ENCODE peak calls at places on chromosomes 11 and 22, in six cellular contexts. One of them, this sample, is unnamed.

GRCh38 chr11:36110698-36111410 is 167.0 kb downstream of the LDLRAD3 start:
- DNase-seq in transverse colon: no peak
- DNase-seq in HepG2: no peak
- DNase-seq in SK-N-SH: no peak
- DNase-seq in H1: no peak
- DNase-seq in sigmoid colon: no peak
- DNase-seq in this sample: no peak

GRCh38 chr11:117062503-117062902 is 35.7 kb downstream of the SIK3 start:
- DNase-seq in H1: no peak
- DNase-seq in HepG2: no peak
- DNase-seq in SK-N-SH: no peak
- DNase-seq in transverse colon: no peak
- DNase-seq in sigmoid colon: no peak
- DNase-seq in this sample: no peak

GRCh38 chr11:57801185-57801490 is 39.5 kb downstream of the CTNND1 start:
- DNase-seq in SK-N-SH: no peak
- DNase-seq in sigmoid colon: no peak
- DNase-seq in H1: no peak
- DNase-seq in transverse colon: no peak
- DNase-seq in HepG2: no peak
- DNase-seq in this sample: no peak

GRCh38 chr11:3234846-3235245 is 2.6 kb upstream of the MRGPRE start:
- DNase-seq in sigmoid colon: no peak
- DNase-seq in H1: no peak
- DNase-seq in HepG2: no peak
- DNase-seq in SK-N-SH: no peak
- DNase-seq in transverse colon: no peak
- DNase-seq in this sample: no peak

GRCh38 chr11:129960216-129961214 is 42.1 kb downstream of the PRDM10 start:
- DNase-seq in transverse colon: no peak
- DNase-seq in SK-N-SH: no peak
- DNase-seq in sigmoid colon: no peak
- DNase-seq in HepG2: peak
- DNase-seq in H1: no peak
- DNase-seq in this sample: no peak

GRCh38 chr11:120063686-120064340 is 74.1 kb downstream of the TRIM29 start:
- DNase-seq in H1: peak
- DNase-seq in transverse colon: no peak
- DNase-seq in HepG2: no peak
- DNase-seq in sigmoid colon: no peak
- DNase-seq in SK-N-SH: no peak
- DNase-seq in this sample: peak

GRCh38 chr11:70289582-70289981 is 19.1 kb downstream of the PPFIA1 start:
- DNase-seq in HepG2: no peak
- DNase-seq in sigmoid colon: no peak
- DNase-seq in transverse colon: no peak
- DNase-seq in SK-N-SH: no peak
- DNase-seq in H1: no peak
- DNase-seq in this sample: no peak

GRCh38 chr11:130606781-130607511 is 158.5 kb downstream of the ADAMTS15 start:
- DNase-seq in HepG2: no peak
- DNase-seq in sigmoid colon: peak
- DNase-seq in H1: no peak
- DNase-seq in transverse colon: no peak
- DNase-seq in SK-N-SH: peak
- DNase-seq in this sample: no peak

GRCh38 chr11:5285703-5286102 is 16.0 kb upstream of the HBE1 start:
- DNase-seq in transverse colon: no peak
- DNase-seq in sigmoid colon: no peak
- DNase-seq in SK-N-SH: no peak
- DNase-seq in H1: no peak
- DNase-seq in HepG2: no peak
- DNase-seq in this sample: no peak

GRCh38 chr22:31639640-31640039 is 22.4 kb downstream of the PISD start:
- DNase-seq in SK-N-SH: no peak
- DNase-seq in H1: no peak
- DNase-seq in transverse colon: peak
- DNase-seq in HepG2: no peak
- DNase-seq in sigmoid colon: no peak
- DNase-seq in this sample: no peak

GRCh38 chr11:8192016-8192895 is 23.4 kb upstream of the RIC3 start:
- DNase-seq in SK-N-SH: peak
- DNase-seq in H1: peak
- DNase-seq in transverse colon: peak
- DNase-seq in sigmoid colon: no peak
- DNase-seq in HepG2: peak
- DNase-seq in this sample: no peak

GRCh38 chr22:45710469-45710868 is 38.8 kb downstream of the ATXN10 start:
- DNase-seq in sigmoid colon: no peak
- DNase-seq in HepG2: no peak
- DNase-seq in transverse colon: no peak
- DNase-seq in SK-N-SH: no peak
- DNase-seq in H1: no peak
- DNase-seq in this sample: no peak

GRCh38 chr11:15236514-15236913 is 121.8 kb downstream of the INSC start:
- DNase-seq in H1: peak
- DNase-seq in SK-N-SH: no peak
- DNase-seq in transverse colon: no peak
- DNase-seq in HepG2: no peak
- DNase-seq in sigmoid colon: no peak
- DNase-seq in this sample: no peak

GRCh38 chr11:113457784-113458183 is 17.4 kb downstream of the DRD2 start:
- DNase-seq in transverse colon: peak
- DNase-seq in H1: peak
- DNase-seq in SK-N-SH: peak
- DNase-seq in sigmoid colon: no peak
- DNase-seq in HepG2: no peak
- DNase-seq in this sample: no peak

GRCh38 chr22:50672041-50672440 is 582 bp upstream of the SHANK3 start:
- DNase-seq in H1: no peak
- DNase-seq in SK-N-SH: no peak
- DNase-seq in sigmoid colon: no peak
- DNase-seq in HepG2: no peak
- DNase-seq in transverse colon: no peak
- DNase-seq in this sample: no peak

GRCh38 chr11:16791494-16791961 is 53.1 kb downstream of the C11orf58 start:
- DNase-seq in HepG2: peak
- DNase-seq in H1: no peak
- DNase-seq in sigmoid colon: no peak
- DNase-seq in SK-N-SH: no peak
- DNase-seq in transverse colon: no peak
- DNase-seq in this sample: no peak

GRCh38 chr11:93089474-93090102 is 108.2 kb downstream of the SLC36A4 start:
- DNase-seq in transverse colon: peak
- DNase-seq in sigmoid colon: no peak
- DNase-seq in SK-N-SH: no peak
- DNase-seq in H1: no peak
- DNase-seq in HepG2: peak
- DNase-seq in this sample: no peak

GRCh38 chr11:61172888-61173287 is 11.7 kb upstream of the VPS37C start:
- DNase-seq in H1: no peak
- DNase-seq in SK-N-SH: no peak
- DNase-seq in HepG2: no peak
- DNase-seq in transverse colon: no peak
- DNase-seq in sigmoid colon: peak
- DNase-seq in this sample: peak

GRCh38 chr11:134532176-134532920 is 120.3 kb upstream of the B3GAT1 start:
- DNase-seq in transverse colon: no peak
- DNase-seq in H1: peak
- DNase-seq in SK-N-SH: no peak
- DNase-seq in HepG2: no peak
- DNase-seq in sigmoid colon: peak
- DNase-seq in this sample: peak

GRCh38 chr22:32546480-32546879 is 71.9 kb downstream of the FBXO7 start:
- DNase-seq in SK-N-SH: no peak
- DNase-seq in sigmoid colon: peak
- DNase-seq in HepG2: no peak
- DNase-seq in transverse colon: no peak
- DNase-seq in H1: no peak
- DNase-seq in this sample: peak

GRCh38 chr11:11946180-11946579 is 62.2 kb downstream of the DKK3 start:
- DNase-seq in SK-N-SH: no peak
- DNase-seq in sigmoid colon: no peak
- DNase-seq in transverse colon: no peak
- DNase-seq in HepG2: no peak
- DNase-seq in H1: no peak
- DNase-seq in this sample: no peak

GRCh38 chr11:76800466-76801200 is 17.5 kb downstream of the TSKU start:
- DNase-seq in H1: peak
- DNase-seq in HepG2: no peak
- DNase-seq in SK-N-SH: no peak
- DNase-seq in transverse colon: no peak
- DNase-seq in sigmoid colon: no peak
- DNase-seq in this sample: peak

GRCh38 chr11:83063073-83063754 is 8.5 kb downstream of the RAB30 start:
- DNase-seq in HepG2: no peak
- DNase-seq in transverse colon: no peak
- DNase-seq in sigmoid colon: no peak
- DNase-seq in H1: no peak
- DNase-seq in SK-N-SH: no peak
- DNase-seq in this sample: no peak
- TF ChIP-seq EP300 in HepG2: no peak
- TF ChIP-seq EP300 in transverse colon: no peak
- TF ChIP-seq EP300 in sigmoid colon: no peak
- TF ChIP-seq EP300 in H1: no peak
- TF ChIP-seq EP300 in SK-N-SH: no peak
- TF ChIP-seq EP300 in this sample: no peak

GRCh38 chr11:73271936-73272679 is at the start of gene P2RY6:
- DNase-seq in sigmoid colon: peak
- DNase-seq in SK-N-SH: peak
- DNase-seq in HepG2: peak
- DNase-seq in H1: no peak
- DNase-seq in transverse colon: peak
- DNase-seq in this sample: no peak

GRCh38 chr11:73274722-73275380 is 2.7 kb downstream of the P2RY6 start:
- DNase-seq in HepG2: no peak
- DNase-seq in sigmoid colon: peak
- DNase-seq in H1: no peak
- DNase-seq in transverse colon: no peak
- DNase-seq in SK-N-SH: no peak
- DNase-seq in this sample: peak

GRCh38 chr11:73273246-73273890 is 1.2 kb downstream of the P2RY6 start:
- DNase-seq in H1: no peak
- DNase-seq in sigmoid colon: peak
- DNase-seq in transverse colon: no peak
- DNase-seq in SK-N-SH: peak
- DNase-seq in HepG2: no peak
- DNase-seq in this sample: peak

GRCh38 chr11:73270855-73271477 is 1.2 kb upstream of the P2RY6 start:
- DNase-seq in SK-N-SH: no peak
- DNase-seq in transverse colon: no peak
- DNase-seq in H1: no peak
- DNase-seq in HepG2: no peak
- DNase-seq in sigmoid colon: peak
- DNase-seq in this sample: no peak

GRCh38 chr11:73272680-73273038 is 521 bp downstream of the P2RY6 start:
- DNase-seq in transverse colon: no peak
- DNase-seq in SK-N-SH: no peak
- DNase-seq in HepG2: no peak
- DNase-seq in H1: no peak
- DNase-seq in sigmoid colon: no peak
- DNase-seq in this sample: no peak
- TF ChIP-seq POLR2AphosphoS5 in transverse colon: no peak
- TF ChIP-seq POLR2AphosphoS5 in SK-N-SH: no peak
- TF ChIP-seq POLR2AphosphoS5 in HepG2: no peak
- TF ChIP-seq POLR2AphosphoS5 in H1: no peak
- TF ChIP-seq POLR2AphosphoS5 in sigmoid colon: no peak
- TF ChIP-seq POLR2AphosphoS5 in this sample: no peak

GRCh38 chr11:34238533-34238932 is 119.3 kb downstream of the ABTB2 start:
- DNase-seq in H1: no peak
- DNase-seq in transverse colon: no peak
- DNase-seq in HepG2: no peak
- DNase-seq in sigmoid colon: no peak
- DNase-seq in SK-N-SH: no peak
- DNase-seq in this sample: no peak

GRCh38 chr11:34240150-34240494 is 117.7 kb downstream of the ABTB2 start:
- DNase-seq in HepG2: no peak
- DNase-seq in SK-N-SH: no peak
- DNase-seq in H1: no peak
- DNase-seq in sigmoid colon: no peak
- DNase-seq in transverse colon: no peak
- DNase-seq in this sample: no peak

GRCh38 chr11:34242037-34242625 is 115.7 kb downstream of the ABTB2 start:
- DNase-seq in HepG2: no peak
- DNase-seq in H1: no peak
- DNase-seq in sigmoid colon: no peak
- DNase-seq in SK-N-SH: no peak
- DNase-seq in transverse colon: no peak
- DNase-seq in this sample: no peak

GRCh38 chr11:34238966-34239365 is 118.8 kb downstream of the ABTB2 start:
- DNase-seq in transverse colon: no peak
- DNase-seq in HepG2: no peak
- DNase-seq in SK-N-SH: no peak
- DNase-seq in H1: no peak
- DNase-seq in sigmoid colon: no peak
- DNase-seq in this sample: no peak

DNA sequence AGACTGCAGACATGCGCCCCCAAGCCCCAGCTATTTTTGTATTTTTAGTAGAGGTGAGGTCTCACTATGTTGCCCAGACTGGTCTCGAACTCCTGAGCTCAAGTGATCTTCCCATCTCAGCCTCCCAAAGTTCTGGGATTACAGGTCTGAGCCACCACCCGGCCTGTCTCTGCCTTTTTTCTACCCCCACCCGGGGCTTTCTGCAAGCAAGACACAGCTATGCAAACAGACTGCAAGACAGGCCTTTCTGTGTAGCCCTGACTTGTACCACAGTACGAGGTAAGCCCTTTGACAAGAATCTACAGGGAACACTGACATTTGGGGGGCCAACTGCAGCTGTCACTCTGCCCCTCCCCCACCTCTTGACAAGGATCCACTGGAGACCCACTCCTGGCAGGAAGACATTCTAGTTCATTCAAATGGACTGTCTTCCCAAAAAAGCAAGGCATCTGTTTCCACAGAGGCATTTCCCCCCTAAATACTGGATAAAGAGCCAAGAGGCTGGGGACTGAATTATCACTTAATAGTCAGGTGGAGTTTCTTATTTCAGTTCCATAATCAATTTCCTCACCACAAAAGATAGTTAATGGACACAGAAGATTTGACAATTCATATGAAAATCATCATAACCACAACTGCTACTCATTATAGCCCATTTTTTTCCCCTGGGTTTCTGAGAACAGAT is 118.2 kb downstream of the ABTB2 start:
- DNase-seq in H1: no peak
- DNase-seq in HepG2: no peak
- DNase-seq in sigmoid colon: no peak
- DNase-seq in transverse colon: no peak
- DNase-seq in SK-N-SH: no peak
- DNase-seq in this sample: no peak
- TF ChIP-seq EP300 in H1: no peak
- TF ChIP-seq EP300 in HepG2: no peak
- TF ChIP-seq EP300 in sigmoid colon: no peak
- TF ChIP-seq EP300 in transverse colon: no peak
- TF ChIP-seq EP300 in SK-N-SH: no peak
- TF ChIP-seq EP300 in this sample: no peak

DNA sequence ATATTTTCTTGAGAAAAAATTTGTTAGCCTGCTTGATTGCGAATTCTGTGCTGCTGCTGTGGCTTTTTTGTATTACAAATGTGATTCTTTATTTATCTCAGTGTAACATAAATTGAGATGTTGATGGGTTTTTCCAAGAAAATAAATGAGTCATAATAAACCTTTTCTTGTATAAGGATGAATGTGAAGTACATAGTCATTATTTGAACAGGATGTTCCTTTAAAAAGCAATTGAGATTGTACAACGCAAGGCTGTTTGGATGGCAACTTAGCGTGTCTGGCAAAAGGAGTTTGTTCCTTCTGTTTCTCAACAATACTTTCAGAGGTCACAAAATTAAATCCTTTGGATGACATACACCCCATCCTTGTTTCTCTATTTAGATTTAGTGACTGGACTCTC is 24.7 kb upstream of the CARD18 start:
- DNase-seq in HepG2: no peak
- DNase-seq in transverse colon: no peak
- DNase-seq in H1: no peak
- DNase-seq in sigmoid colon: no peak
- DNase-seq in SK-N-SH: no peak
- DNase-seq in this sample: no peak
- TF ChIP-seq POLR2AphosphoS5 in HepG2: no peak
- TF ChIP-seq POLR2AphosphoS5 in transverse colon: no peak
- TF ChIP-seq POLR2AphosphoS5 in H1: no peak
- TF ChIP-seq POLR2AphosphoS5 in sigmoid colon: no peak
- TF ChIP-seq POLR2AphosphoS5 in SK-N-SH: no peak
- TF ChIP-seq POLR2AphosphoS5 in this sample: no peak